ENCODE peak calls at places on chromosomes 5 and 9, in six cellular contexts. L is caudate nucleus; I is adipocyte; D is osteocyte; W is stimulated activated CD4-positive, alpha-beta T cell treated with anti-CD3 and anti-CD28 coated beads, Interleukin-2, amount 100 ng/mL, for 24 hours; B is Daoy. Q is an unnamed sample.

GRCh38 chr5:5140051-5141010 is at the start of gene ADAMTS16:
- DNase-seq in D (no peak), I (no peak), B (no peak), L (no peak), W (no peak), Q (no peak)

GRCh38 chr9:83002329-83002728 is 60.6 kb downstream of the RASEF start:
- DNase-seq in D (no peak), I (no peak), W (no peak), B (no peak), L (no peak), Q (no peak)

GRCh38 chr9:14415947-14416346 is 102.0 kb upstream of the NFIB start:
- DNase-seq in D (no peak), L (no peak), W (no peak), I (peak; percentile 45), B (peak; percentile 48), Q (no peak)

GRCh38 chr5:91189480-91190332 is 193.4 kb downstream of the ARRDC3 start:
- DNase-seq in D (no peak), B (peak; percentile 77), W (no peak), L (no peak), I (peak; percentile 95), Q (no peak)

GRCh38 chr5:162672030-162672429 is 604.5 kb downstream of the GABRG2 start:
- DNase-seq in L (no peak), I (no peak), D (no peak), W (no peak), B (no peak), Q (no peak)

GRCh38 chr9:112753725-112754124 is 3.2 kb downstream of the SNX30 start:
- DNase-seq in B (peak; percentile 85), L (no peak), I (peak; percentile 89), D (no peak), W (peak; percentile 15), Q (no peak)

GRCh38 chr5:177089825-177090641 is 3.3 kb downstream of the FGFR4 start:
- DNase-seq in D (no peak), I (no peak), B (no peak), L (no peak), W (no peak), Q (no peak)

GRCh38 chr5:112742424-112742823 is 4.7 kb downstream of the APC start:
- DNase-seq in D (no peak), I (no peak), W (no peak), B (peak; percentile 4), L (peak; percentile 26), Q (no peak)

GRCh38 chr9:134297581-134297980 is 28.7 kb upstream of the RXRA start:
- DNase-seq in B (no peak), W (no peak), I (no peak), D (no peak), L (no peak), Q (no peak)

GRCh38 chr5:59001154-59001553 is 418.3 kb downstream of the RAB3C start:
- DNase-seq in I (peak; percentile 33), B (no peak), L (no peak), W (no peak), D (no peak), Q (no peak)

GRCh38 chr5:137888875-137889759 is at the start of gene PKD2L2:
- DNase-seq in I (peak; percentile 47), L (peak; percentile 53), B (no peak), W (peak; percentile 88), D (peak; percentile 85), Q (peak; percentile 78)

GRCh38 chr5:112977440-112977861 is 853 bp downstream of the DCP2 start:
- DNase-seq in D (no peak), I (peak; percentile 54), B (no peak), W (no peak), L (no peak), Q (no peak)

GRCh38 chr5:40606077-40606765 is 73.5 kb upstream of the PTGER4 start:
- DNase-seq in D (no peak), W (no peak), B (no peak), L (no peak), I (no peak), Q (no peak)